ENCODE peak calls at places on chromosomes 5 and 9, in nine cellular contexts. B is HL-60, W is dorsolateral prefrontal cortex, O is uterus, F is aorta, Y is OCI-LY7, X is cardiac muscle cell, C is SJSA1, I is Peyer's patch. G is an unnamed sample.

GRCh38 chr9:121757286-121757595 is 105.8 kb downstream of the DAB2IP start:
- DNase-seq in I (no peak), X (no peak), F (no peak), O (no peak), C (no peak), W (no peak), Y (no peak), B (no peak), G (no peak)

GRCh38 chr5:107123014-107123413 is 547.7 kb downstream of the EFNA5 start:
- DNase-seq in X (no peak), O (no peak), F (no peak), I (no peak), W (no peak), Y (no peak), B (no peak), C (no peak), G (no peak)

GRCh38 chr9:101628173-101628572 is 33.4 kb upstream of the PPP3R2 start:
- DNase-seq in O (no peak), C (no peak), F (no peak), Y (no peak), W (no peak), B (no peak), X (peak; percentile 1), I (no peak), G (no peak)

GRCh38 chr9:120904061-120904998 is 22.3 kb downstream of the TRAF1 start:
- DNase-seq in C (no peak), O (no peak), B (no peak), Y (peak; percentile 89), F (no peak), W (no peak), X (no peak), I (no peak), G (no peak)

GRCh38 chr5:135391123-135391868 is 7.7 kb downstream of the MACROH2A1 start:
- DNase-seq in F (no peak), I (no peak), X (peak; percentile 82), B (no peak), Y (no peak), O (no peak), C (no peak), W (no peak), G (no peak)

GRCh38 chr9:111828193-111828592 is 33.5 kb upstream of the SHOC1 start:
- DNase-seq in W (no peak), I (no peak), F (no peak), X (peak; percentile 47), Y (peak; percentile 23), B (no peak), O (no peak), C (no peak), G (no peak)

GRCh38 chr5:14545890-14546289 is 35.7 kb upstream of the OTULINL start:
- DNase-seq in W (no peak), I (no peak), X (no peak), B (no peak), O (no peak), C (no peak), Y (no peak), F (no peak), G (no peak)

GRCh38 chr9:124602204-124602603 is 95.0 kb upstream of the NR5A1 start:
- DNase-seq in B (no peak), F (no peak), Y (no peak), W (no peak), C (no peak), X (no peak), I (no peak), O (no peak), G (no peak)

GRCh38 chr9:92706218-92706940 is 36.4 kb upstream of the IPPK start:
- DNase-seq in O (no peak), B (no peak), F (peak; percentile 45), X (peak; percentile 39), I (no peak), Y (peak; percentile 56), C (no peak), W (no peak), G (no peak)

GRCh38 chr5:14450055-14450524 is 131.5 kb upstream of the OTULINL start:
- DNase-seq in W (no peak), X (peak; percentile 96), I (no peak), Y (no peak), C (peak; percentile 89), B (no peak), O (peak; percentile 62), F (peak; percentile 68), G (no peak)

GRCh38 chr5:178116406-178116885 is 3.1 kb downstream of the N4BP3 start:
- DNase-seq in B (no peak), Y (peak; percentile 77), F (no peak), C (peak; percentile 44), O (no peak), W (no peak), I (no peak), X (no peak), G (no peak)

GRCh38 chr9:98190757-98191105 is 1.7 kb downstream of the CORO2A start:
- DNase-seq in Y (no peak), F (no peak), O (no peak), I (no peak), X (no peak), C (no peak), B (no peak), W (no peak), G (no peak)

GRCh38 chr9:98192503-98193335 is at the start of gene CORO2A:
- DNase-seq in X (peak; percentile 76), O (peak; percentile 49), Y (peak; percentile 69), F (peak; percentile 78), C (peak; percentile 69), I (peak; percentile 90), B (peak; percentile 75), W (peak; percentile 59), G (peak; percentile 18)

GRCh38 chr9:98193336-98193944 is 1.0 kb upstream of the CORO2A start:
- DNase-seq in W (no peak), F (no peak), B (no peak), C (no peak), I (no peak), O (no peak), X (no peak), Y (no peak), G (no peak)

GRCh38 chr9:98191210-98191609 is 1.2 kb downstream of the CORO2A start:
- DNase-seq in I (no peak), X (no peak), F (no peak), C (no peak), W (no peak), B (no peak), Y (no peak), O (no peak), G (no peak)

DNA sequence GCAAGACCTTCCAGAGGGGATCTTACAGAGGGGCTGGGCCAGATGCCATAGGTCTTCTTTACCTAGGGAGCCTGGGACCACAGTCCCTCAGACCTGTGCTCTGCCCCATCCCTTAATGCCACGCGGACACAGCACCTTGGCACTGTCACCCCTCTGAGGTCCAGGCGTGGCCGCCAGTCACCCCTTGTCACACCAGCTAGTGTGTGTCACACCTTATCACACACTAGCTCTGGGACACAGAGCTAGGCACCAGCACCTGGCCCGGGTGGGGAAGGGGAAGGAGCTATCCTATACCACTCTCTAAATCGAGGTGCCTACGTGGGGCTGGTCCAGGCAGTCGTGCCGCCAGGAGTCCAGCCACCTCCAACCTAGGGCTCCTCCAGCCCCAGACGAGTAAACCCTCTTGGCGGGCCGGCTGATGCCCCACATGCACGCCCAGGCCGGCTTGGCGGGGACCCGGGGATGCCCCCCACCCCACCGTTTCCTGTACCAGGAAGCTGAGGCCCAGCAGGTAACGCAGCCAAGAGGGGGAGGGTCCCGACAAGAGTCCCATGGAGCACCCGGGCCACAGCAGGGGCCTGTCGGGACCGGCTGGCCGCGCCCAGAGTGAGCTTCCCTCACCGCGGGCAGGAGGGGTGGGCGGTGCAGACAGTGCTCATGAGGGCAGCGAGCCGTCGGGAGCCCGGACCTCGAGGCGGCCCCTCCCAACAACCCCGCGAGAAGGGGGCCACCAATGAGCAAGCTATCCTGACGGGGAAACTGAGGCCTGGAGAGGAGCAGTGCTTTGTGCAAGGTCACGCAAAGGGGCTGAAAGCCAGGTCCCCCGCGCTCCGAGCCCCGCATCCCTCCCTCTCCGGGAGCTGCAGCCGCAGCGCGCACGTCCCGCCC is 578 bp downstream of the CORO2A start:
- DNase-seq in B (peak; percentile 44), I (peak; percentile 83), Y (peak; percentile 26), W (no peak), X (no peak), F (peak; percentile 55), C (no peak), O (no peak), G (no peak)
- H3K27ac ChIP-seq in B (peak overlapping the region; percentile 50), I (peak overlapping the region; percentile 70), Y (no peak overlapping the region), W (no peak overlapping the region), X (no peak overlapping the region), F (no peak overlapping the region), C (no peak overlapping the region), O (peak overlapping the region; percentile 30), G (no peak overlapping the region)

DNA sequence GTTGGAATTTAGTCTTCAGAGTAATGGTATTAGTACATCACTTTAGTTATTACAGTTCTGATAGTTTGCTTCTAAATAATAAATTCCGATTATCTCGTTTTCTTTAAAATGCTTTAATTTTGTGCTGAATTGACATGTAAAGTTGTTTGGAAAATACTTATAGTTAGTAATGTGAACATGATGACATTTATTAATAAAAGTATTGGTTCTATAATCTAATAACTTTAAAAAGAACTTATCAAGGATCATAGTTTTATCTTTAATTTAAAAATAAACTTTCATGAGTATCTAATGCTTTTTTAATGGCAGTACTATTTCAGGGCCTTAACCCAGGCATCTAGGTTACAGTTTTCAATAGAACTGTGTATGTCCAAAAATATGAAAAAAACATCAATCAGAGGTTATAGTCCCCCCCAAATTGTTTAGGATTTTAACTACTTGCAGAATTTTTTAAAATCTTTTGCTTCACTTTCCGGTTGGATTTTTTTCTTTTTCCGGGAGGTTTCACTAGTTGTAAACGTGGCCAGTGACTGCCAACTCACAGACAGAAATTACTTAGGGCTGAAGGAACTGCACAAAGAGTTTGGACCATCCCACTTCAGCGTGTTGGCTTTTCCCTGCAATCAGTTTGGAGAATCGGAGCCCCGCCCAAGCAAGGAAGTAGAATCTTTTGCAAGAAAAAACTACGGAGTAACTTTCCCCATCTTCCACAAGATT is 680 bp downstream of the GPX8 start:
- DNase-seq in Y (no peak), C (peak; percentile 81), W (no peak), X (peak; percentile 96), O (peak; percentile 62), B (no peak), I (no peak), F (peak; percentile 77), G (no peak)
- H3K27ac ChIP-seq in Y (no peak overlapping the region), C (peak overlapping the region; percentile 95), W (no peak overlapping the region), X (peak overlapping the region; percentile 85), O (peak overlapping the region; percentile 80), B (no peak overlapping the region), I (no peak overlapping the region), F (no peak overlapping the region), G (no peak overlapping the region)

DNA sequence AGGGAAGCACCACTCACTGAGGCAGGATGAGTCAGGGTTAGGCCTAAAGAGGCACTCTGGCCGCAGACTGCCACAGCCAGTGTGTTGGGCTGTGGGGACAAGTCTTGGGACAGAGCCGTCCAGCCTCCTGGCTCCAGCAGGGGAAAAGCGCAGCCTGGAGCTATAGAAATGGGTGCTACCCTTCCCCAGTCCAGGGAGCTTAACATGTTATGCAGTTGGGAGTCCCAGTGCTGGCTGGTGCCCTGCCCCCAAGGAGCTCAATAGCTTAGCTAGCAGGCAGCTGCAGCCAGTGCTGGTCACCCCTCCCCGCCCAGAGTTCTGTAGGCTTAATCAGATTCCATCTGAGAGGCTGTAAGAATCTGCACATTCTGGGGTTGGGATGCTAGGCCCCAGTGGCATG is 399.6 kb upstream of the TUSC1 start:
- DNase-seq in F (no peak), C (no peak), X (no peak), O (no peak), Y (no peak), B (no peak), I (no peak), W (no peak), G (no peak)
- H3K27ac ChIP-seq in F (no peak overlapping the region), C (no peak overlapping the region), X (no peak overlapping the region), O (no peak overlapping the region), Y (no peak overlapping the region), B (no peak overlapping the region), I (no peak overlapping the region), W (no peak overlapping the region), G (no peak overlapping the region)

GRCh38 chr5:78613151-78613533 is 35.4 kb downstream of the LHFPL2 start:
- DNase-seq in F (no peak), B (no peak), I (no peak), Y (no peak), W (no peak), X (no peak), C (no peak), O (no peak), G (no peak)
- H3K27ac ChIP-seq in F (no peak overlapping the region), B (no peak overlapping the region), I (no peak overlapping the region), Y (no peak overlapping the region), W (no peak overlapping the region), X (peak overlapping the region; percentile 81), C (no peak overlapping the region), O (peak overlapping the region; percentile 76), G (no peak overlapping the region)